ENCODE peak calls at places on chromosomes 7 and 10, in five cellular contexts. M is AG04450, X is fibroblast of villous mesenchyme, W is spleen, G is heart right ventricle. O is an unnamed sample.

GRCh38 chr7:128785738-128786137 is 6.0 kb upstream of the CCDC136 start:
- DNase-seq in M (no peak), X (no peak), W (no peak), G (no peak), O (no peak)

GRCh38 chr10:102752934-102753664 is 9.4 kb downstream of the WBP1L start:
- DNase-seq in M (peak), X (peak), W (peak), G (peak), O (peak)

GRCh38 chr10:33459597-33459996 is 125.1 kb upstream of the NRP1 start:
- DNase-seq in M (no peak), X (no peak), W (no peak), G (no peak), O (peak)

GRCh38 chr7:516606-517456 is 2.8 kb downstream of the PDGFA start:
- DNase-seq in M (no peak), X (peak), W (no peak), G (no peak), O (peak)

GRCh38 chr7:81501220-81501619 is 268.6 kb downstream of the HGF start:
- DNase-seq in M (peak), X (peak), W (no peak), G (no peak), O (peak)

GRCh38 chr7:151506901-151507382 is 12.8 kb downstream of the RHEB start:
- DNase-seq in M (no peak), X (no peak), W (no peak), G (no peak), O (no peak)

GRCh38 chr7:37524056-37524455 is 75.4 kb upstream of the ELMO1 start:
- DNase-seq in M (no peak), X (no peak), W (no peak), G (no peak), O (no peak)

GRCh38 chr10:124378817-124379510 is 39.8 kb downstream of the OAT start:
- DNase-seq in M (no peak), X (no peak), W (no peak), G (no peak), O (no peak)

GRCh38 chr7:1802899-1803298 is 132.8 kb downstream of the ELFN1 start:
- DNase-seq in M (no peak), X (no peak), W (no peak), G (no peak), O (no peak)

GRCh38 chr10:119190353-119190752 is 11.7 kb upstream of the PRDX3 start:
- DNase-seq in M (peak), X (peak), W (no peak), G (no peak), O (peak)

GRCh38 chr10:60817135-60817805 is 39.0 kb downstream of the CDK1 start:
- DNase-seq in M (no peak), X (peak), W (no peak), G (no peak), O (peak)

GRCh38 chr10:3926268-3926667 is 141.3 kb upstream of the KLF6 start:
- DNase-seq in M (no peak), X (no peak), W (no peak), G (no peak), O (no peak)

GRCh38 chr7:149727053-149727452 is 46.3 kb downstream of the ZNF467 start:
- DNase-seq in M (no peak), X (no peak), W (peak), G (no peak), O (no peak)

GRCh38 chr7:39949980-39950472 is at the start of gene CDK13:
- DNase-seq in M (no peak), X (peak), W (peak), G (peak), O (peak)

GRCh38 chr10:66349726-66350125 is 576.1 kb upstream of the LRRTM3 start:
- DNase-seq in M (no peak), X (no peak), W (no peak), G (no peak), O (no peak)

GRCh38 chr10:27100800-27101347 is 580 bp upstream of the ANKRD26 start:
- DNase-seq in M (no peak), X (no peak), W (no peak), G (no peak), O (peak)

GRCh38 chr10:133226251-133226808 is 3.7 kb upstream of the UTF1 start:
- DNase-seq in M (no peak), X (no peak), W (no peak), G (no peak), O (no peak)

GRCh38 chr10:86225098-86225782 is 141.4 kb downstream of the GRID1 start:
- DNase-seq in M (no peak), X (no peak), W (no peak), G (no peak), O (peak)

GRCh38 chr10:93106631-93107072 is 33.0 kb downstream of the CYP26A1 start:
- DNase-seq in M (no peak), X (peak), W (no peak), G (no peak), O (peak)

GRCh38 chr7:90267263-90267858 is 22.4 kb downstream of the CFAP69 start:
- DNase-seq in M (no peak), X (no peak), W (no peak), G (no peak), O (peak)
- TF ChIP-seq CTCF in M (no peak), X (no peak), W (no peak), G (no peak), O (no peak)

GRCh38 chr10:125827133-125827532 is 3.8 kb downstream of the BCCIP start:
- DNase-seq in M (no peak), X (no peak), W (no peak), G (no peak), O (no peak)

GRCh38 chr10:125820705-125821104 is 2.4 kb downstream of the UROS start:
- DNase-seq in M (no peak), X (no peak), W (no peak), G (no peak), O (no peak)

GRCh38 chr10:125822878-125823662 is at the start of the genes BCCIP and UROS:
- DNase-seq in M (peak), X (peak), W (peak), G (peak), O (peak)

GRCh38 chr10:125824736-125825135 is 1.4 kb downstream of the BCCIP start:
- DNase-seq in M (no peak), X (no peak), W (no peak), G (no peak), O (peak)

DNA sequence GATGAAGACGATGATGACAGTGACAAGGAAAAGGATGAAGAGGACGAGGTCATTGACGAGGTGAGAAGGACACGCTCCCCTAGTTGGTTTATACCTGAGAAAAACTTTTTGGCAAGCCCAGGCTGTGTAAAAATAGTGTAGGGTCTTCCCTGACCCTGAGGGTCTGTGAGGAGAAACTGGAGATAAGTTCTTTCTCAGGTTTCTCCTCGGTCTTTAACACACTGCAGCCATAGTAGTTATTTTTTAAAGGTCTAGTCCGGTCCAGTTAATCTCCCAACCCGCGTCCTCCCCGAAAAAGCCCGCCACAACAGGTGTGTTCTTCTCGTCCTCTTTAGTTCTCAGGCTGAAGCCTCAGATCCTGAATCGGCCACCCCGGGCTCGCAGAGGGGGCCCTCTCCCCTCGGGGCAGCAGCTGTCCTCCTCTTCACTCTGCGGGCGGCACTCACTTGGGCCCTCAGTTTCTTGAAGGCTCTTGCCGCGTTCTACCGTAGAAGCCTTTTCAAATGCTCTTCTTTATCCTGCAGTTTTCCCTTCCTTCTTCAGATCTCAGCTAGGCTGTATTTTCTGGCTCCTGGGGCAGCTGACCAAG is 411 bp downstream of the BCCIP start:
- DNase-seq in M (no peak), X (peak), W (peak), G (no peak), O (no peak)
- H3K4me3 ChIP-seq in M (peak), X (peak), W (peak), G (peak), O (peak)

DNA sequence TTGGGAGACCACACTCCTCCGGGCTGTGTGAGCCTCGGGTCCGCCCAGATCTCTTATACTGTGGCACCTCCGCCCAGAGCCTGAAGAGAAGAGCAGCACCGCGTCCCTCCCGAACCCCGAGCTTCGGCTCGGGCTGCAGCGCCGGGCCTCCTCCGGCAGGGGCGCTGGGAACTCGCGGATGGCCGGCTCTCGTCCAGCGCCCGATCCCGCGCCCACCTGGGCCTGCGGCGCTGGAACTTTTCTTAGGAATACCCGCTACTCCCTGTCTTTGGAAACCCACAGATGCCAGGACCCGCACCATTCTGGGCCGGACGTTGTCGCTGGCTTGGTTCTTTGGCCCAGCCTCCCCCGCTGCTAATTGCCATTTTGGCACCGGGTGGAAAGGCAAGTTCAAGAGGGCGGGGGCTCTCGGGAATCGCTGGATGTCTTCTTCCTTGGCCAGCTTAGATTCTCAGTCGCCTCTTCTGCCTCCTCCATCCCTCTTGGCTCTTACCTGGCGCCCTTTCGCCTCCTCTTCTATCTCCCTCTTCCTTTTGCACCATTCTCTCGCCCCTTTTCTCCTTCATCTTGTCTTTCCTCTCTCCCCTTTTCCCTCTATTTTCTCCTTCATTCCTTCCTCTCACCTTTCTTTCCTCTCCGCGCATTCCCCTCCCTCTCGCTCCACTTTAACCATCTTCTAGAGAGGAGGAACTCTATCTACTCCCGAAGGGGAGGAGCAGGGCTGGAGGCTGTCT is 2.1 kb upstream of the SORCS3 start:
- DNase-seq in M (no peak), X (no peak), W (peak), G (no peak), O (no peak)
- TF ChIP-seq CTCF in M (peak), X (peak), W (no peak), G (peak), O (no peak)

DNA sequence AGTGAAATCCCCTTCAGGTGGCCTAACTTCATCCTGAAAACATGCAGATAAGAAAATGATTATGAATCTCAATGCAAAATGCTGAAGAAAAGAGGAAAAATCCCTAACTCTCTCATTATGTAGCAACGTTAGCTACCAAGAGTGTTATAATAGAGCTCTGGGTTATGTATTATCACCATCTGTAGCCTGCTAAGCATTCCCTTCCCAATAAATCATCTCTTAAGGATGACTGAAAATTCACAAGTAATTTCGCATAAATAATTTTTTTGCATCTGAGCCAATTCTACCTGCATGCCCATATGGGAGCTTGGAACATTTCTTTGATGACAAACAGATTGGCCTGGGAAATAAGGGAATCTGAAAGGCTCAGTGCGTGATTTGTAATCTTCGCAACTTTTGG is 216.1 kb downstream of the HTR7 start:
- DNase-seq in M (no peak), X (no peak), W (no peak), G (no peak), O (no peak)
- H3K4me3 ChIP-seq in M (no peak), X (no peak), W (no peak), G (no peak), O (no peak)

DNA sequence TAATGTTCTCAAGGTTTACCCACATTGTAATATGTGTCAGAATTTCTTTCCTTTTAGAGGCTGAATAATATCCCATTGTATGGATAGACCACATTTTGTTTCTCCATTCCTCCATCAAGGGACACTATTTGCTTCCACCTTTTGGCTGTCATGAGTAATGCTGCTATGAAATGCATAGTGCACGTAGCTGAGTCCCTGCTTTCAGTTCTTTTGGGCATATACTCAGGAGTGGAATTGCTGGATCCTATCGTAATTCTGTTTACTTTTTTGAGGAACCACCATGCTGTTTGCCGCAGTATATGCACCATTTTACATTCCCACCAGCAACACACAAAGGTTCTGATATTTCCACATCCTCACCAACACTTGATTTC is 60.0 kb downstream of the PRF1 start:
- DNase-seq in M (no peak), X (peak), W (no peak), G (no peak), O (no peak)
- TF ChIP-seq CTCF in M (peak), X (peak), W (no peak), G (peak), O (peak)

GRCh38 chr10:43076876-43077420 is at the start of gene RET:
- DNase-seq in M (no peak), X (no peak), W (no peak), G (peak), O (no peak)
- H3K4me3 ChIP-seq in M (no peak), X (peak), W (peak), G (peak), O (no peak)

DNA sequence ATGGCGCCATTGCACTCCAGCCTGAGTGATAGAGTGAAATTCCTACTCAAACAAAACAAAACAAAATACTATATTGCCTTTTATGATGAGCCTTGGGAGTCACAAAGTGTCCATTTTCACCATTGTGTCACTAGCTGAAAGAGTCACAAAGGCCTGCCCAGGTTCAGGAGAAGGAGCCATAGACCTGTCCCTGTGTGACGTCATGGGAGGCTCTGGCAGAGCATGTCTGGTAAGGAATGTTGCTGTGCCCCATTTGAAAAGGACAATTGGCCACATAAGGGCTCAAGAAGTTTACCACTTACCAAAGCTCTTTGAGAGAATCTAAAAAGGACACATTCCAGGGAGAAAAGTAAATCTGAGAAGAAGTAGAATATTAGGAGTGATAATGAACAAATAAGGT is 367.7 kb downstream of the SDK1 start:
- DNase-seq in M (no peak), X (no peak), W (no peak), G (no peak), O (no peak)
- TF ChIP-seq CTCF in M (no peak), X (no peak), W (no peak), G (no peak), O (no peak)

GRCh38 chr7:131038153-131038552 is 289.5 kb upstream of the MKLN1 start:
- DNase-seq in M (no peak), X (no peak), W (no peak), G (no peak), O (no peak)

GRCh38 chr7:131039836-131040235 is 287.8 kb upstream of the MKLN1 start:
- DNase-seq in M (no peak), X (no peak), W (no peak), G (no peak), O (no peak)

GRCh38 chr7:131039355-131039762 is 288.3 kb upstream of the MKLN1 start:
- DNase-seq in M (no peak), X (no peak), W (no peak), G (no peak), O (no peak)

GRCh38 chr7:131042269-131043160 is 285.2 kb upstream of the MKLN1 start:
- DNase-seq in M (no peak), X (peak), W (no peak), G (no peak), O (no peak)

DNA sequence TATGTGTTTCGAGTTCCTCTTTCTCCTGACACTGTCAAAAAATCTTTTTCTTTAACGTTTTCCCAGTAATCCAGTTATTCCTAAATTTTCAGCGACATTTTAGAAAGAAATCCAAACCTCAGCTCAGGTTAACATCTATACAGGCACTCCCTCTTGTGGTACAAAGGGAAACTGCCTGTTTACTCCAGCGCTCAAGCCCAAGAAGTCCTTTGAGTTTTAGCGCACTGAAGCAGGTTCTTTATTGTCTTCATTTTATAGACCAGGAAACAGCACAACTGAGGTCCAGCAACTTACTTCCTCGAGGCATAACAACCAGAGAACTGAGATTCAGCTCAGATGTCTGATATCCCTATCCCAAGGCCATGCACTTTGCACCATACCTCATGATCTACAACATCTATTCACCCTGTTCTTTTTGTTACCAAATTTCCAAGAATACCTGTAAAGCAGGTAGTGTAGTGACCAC is 287.2 kb upstream of the MKLN1 start:
- DNase-seq in M (peak), X (peak), W (no peak), G (peak), O (peak)
- H3K4me3 ChIP-seq in M (no peak), X (no peak), W (no peak), G (no peak), O (no peak)

DNA sequence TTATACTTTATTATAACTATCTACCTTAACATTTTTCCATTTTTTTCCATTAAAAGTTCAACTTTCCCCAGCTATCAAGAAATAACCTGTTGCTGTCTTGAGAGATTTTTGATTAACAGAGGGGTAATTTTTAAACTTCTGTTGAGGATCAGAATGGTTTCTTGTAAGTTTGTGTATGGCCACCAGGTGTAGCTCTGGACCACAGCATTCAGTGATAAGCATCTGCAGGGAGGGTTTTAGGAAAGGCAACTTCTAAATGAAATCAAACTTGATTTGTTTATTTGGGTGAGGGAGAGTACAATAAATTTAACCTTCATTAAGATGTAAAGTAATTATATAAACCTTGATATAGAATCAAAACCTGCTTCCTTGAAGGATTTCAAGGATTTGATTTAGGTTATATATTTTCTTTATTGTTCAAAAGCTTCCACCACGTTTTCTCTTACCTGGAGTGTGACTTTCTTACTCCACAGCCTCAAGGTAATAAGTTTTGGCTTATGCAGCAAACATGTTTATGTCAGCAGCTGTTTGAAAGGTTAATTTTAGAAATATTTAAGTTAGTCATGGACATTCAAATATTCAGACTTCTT is 153.3 kb downstream of the STK31 start:
- DNase-seq in M (peak), X (peak), W (no peak), G (no peak), O (peak)
- TF ChIP-seq CTCF in M (peak), X (peak), W (no peak), G (peak), O (peak)

GRCh38 chr10:91573320-91573719 is 59.6 kb downstream of the PPP1R3C start:
- DNase-seq in M (no peak), X (no peak), W (no peak), G (no peak), O (no peak)
- H3K4me3 ChIP-seq in M (no peak), X (no peak), W (no peak), G (no peak), O (no peak)